ENCODE peak calls at places on chromosomes 11 and 22, in nine cellular contexts. O is ovary, Q is AG09309, M is OCI-LY7, R is AG04450, P is psoas muscle, Z is heart right ventricle, C is foreskin fibroblast, U is fibroblast of lung. A is an unnamed sample.

GRCh38 chr11:111426615-111427014 is 47.5 kb upstream of the POU2AF1 start:
- DNase-seq in P (no peak), Q (no peak), Z (no peak), C (no peak), U (no peak), O (no peak), M (no peak), R (no peak), A (no peak)

GRCh38 chr22:16915711-16916110 is 90.5 kb upstream of the XKR3 start:
- DNase-seq in C (no peak), M (peak; percentile 53), Z (no peak), R (no peak), Q (no peak), U (no peak), P (no peak), O (no peak), A (no peak)

GRCh38 chr11:123069878-123070821 is 8.2 kb upstream of the HSPA8 start:
- DNase-seq in Z (no peak), C (no peak), P (no peak), Q (no peak), R (no peak), U (no peak), M (peak; percentile 62), O (no peak), A (no peak)

GRCh38 chr11:78323356-78323755 is 94.3 kb downstream of the GAB2 start:
- DNase-seq in Q (no peak), R (no peak), P (no peak), C (no peak), Z (no peak), M (no peak), U (no peak), O (no peak), A (no peak)

GRCh38 chr11:35491231-35491871 is 34.1 kb downstream of the PAMR1 start:
- DNase-seq in Z (no peak), Q (peak; percentile 94), U (peak; percentile 98), M (no peak), P (no peak), O (no peak), R (peak; percentile 83), C (peak; percentile 64), A (peak; percentile 85)

GRCh38 chr22:32706149-32706548 is 95.4 kb upstream of the TIMP3 start:
- DNase-seq in Z (no peak), C (no peak), R (no peak), U (no peak), Q (no peak), O (no peak), M (peak; percentile 32), P (no peak), A (no peak)

GRCh38 chr11:123251656-123252344 is 56.8 kb upstream of the CLMP start:
- DNase-seq in P (peak; percentile 79), U (no peak), C (peak; percentile 60), O (peak; percentile 74), Z (peak; percentile 70), R (no peak), Q (no peak), M (no peak), A (no peak)

GRCh38 chr11:111548542-111548941 is 8.0 kb downstream of the LAYN start:
- DNase-seq in U (no peak), M (no peak), C (no peak), R (no peak), Z (no peak), O (no peak), Q (no peak), P (no peak), A (no peak)

GRCh38 chr11:5280582-5281102 is 10.9 kb upstream of the HBE1 start:
- DNase-seq in C (peak; percentile 100), Z (peak; percentile 16), O (peak; percentile 62), U (peak; percentile 98), P (peak; percentile 66), M (peak; percentile 3), R (peak; percentile 99), Q (peak; percentile 94), A (peak; percentile 100)

GRCh38 chr11:16293204-16293681 is 63.1 kb downstream of the SOX6 start:
- DNase-seq in C (no peak), R (peak; percentile 27), Q (no peak), O (no peak), U (peak; percentile 55), P (no peak), M (no peak), Z (no peak), A (peak; percentile 4)

GRCh38 chr22:25013634-25014033 is 61.1 kb downstream of the KIAA1671 start:
- DNase-seq in U (no peak), O (no peak), P (no peak), C (no peak), R (no peak), Z (no peak), Q (no peak), M (no peak), A (no peak)

GRCh38 chr11:43947815-43948214 is 5.4 kb downstream of the C11orf96 start:
- DNase-seq in O (peak; percentile 42), M (no peak), U (no peak), C (no peak), P (no peak), Q (no peak), R (no peak), Z (no peak), A (no peak)

GRCh38 chr11:73340164-73340563 is 32.1 kb downstream of the ARHGEF17 start:
- DNase-seq in R (no peak), Z (no peak), C (no peak), M (no peak), P (no peak), O (no peak), Q (no peak), U (no peak), A (no peak)

GRCh38 chr11:134245434-134245833 is 7.7 kb downstream of the THYN1 start:
- DNase-seq in Q (no peak), U (no peak), M (no peak), Z (no peak), O (no peak), R (no peak), C (no peak), P (no peak), A (no peak)

GRCh38 chr22:50062509-50063135 is 4.5 kb upstream of the TTLL8 start:
- DNase-seq in C (no peak), M (no peak), Q (no peak), P (no peak), Z (no peak), O (no peak), U (no peak), R (no peak), A (no peak)

GRCh38 chr22:39220897-39221850 is 23.6 kb downstream of the PDGFB start:
- DNase-seq in U (peak; percentile 25), P (no peak), C (peak; percentile 37), R (no peak), O (no peak), M (no peak), Q (peak; percentile 33), Z (no peak), A (no peak)
- H3K4me3 ChIP-seq in U (no peak overlapping the region), P (no peak overlapping the region), C (no peak overlapping the region), R (no peak overlapping the region), O (no peak overlapping the region), M (no peak overlapping the region), Q (no peak overlapping the region), Z (no peak overlapping the region), A (no peak overlapping the region)

GRCh38 chr11:124763156-124763947 is 1.3 kb upstream of the ESAM start:
- DNase-seq in Z (peak; percentile 88), M (peak; percentile 86), U (peak; percentile 50), Q (no peak), P (peak; percentile 92), C (peak; percentile 56), O (peak; percentile 86), R (no peak), A (peak; percentile 63)
- TF ChIP-seq CTCF in Z (peak; percentile 79), M (peak; percentile 79), U (peak; percentile 80), Q (peak; percentile 85), P (peak; percentile 74), C (peak; percentile 67), O (peak; percentile 38), R (peak; percentile 85), A (peak; percentile 87)

DNA sequence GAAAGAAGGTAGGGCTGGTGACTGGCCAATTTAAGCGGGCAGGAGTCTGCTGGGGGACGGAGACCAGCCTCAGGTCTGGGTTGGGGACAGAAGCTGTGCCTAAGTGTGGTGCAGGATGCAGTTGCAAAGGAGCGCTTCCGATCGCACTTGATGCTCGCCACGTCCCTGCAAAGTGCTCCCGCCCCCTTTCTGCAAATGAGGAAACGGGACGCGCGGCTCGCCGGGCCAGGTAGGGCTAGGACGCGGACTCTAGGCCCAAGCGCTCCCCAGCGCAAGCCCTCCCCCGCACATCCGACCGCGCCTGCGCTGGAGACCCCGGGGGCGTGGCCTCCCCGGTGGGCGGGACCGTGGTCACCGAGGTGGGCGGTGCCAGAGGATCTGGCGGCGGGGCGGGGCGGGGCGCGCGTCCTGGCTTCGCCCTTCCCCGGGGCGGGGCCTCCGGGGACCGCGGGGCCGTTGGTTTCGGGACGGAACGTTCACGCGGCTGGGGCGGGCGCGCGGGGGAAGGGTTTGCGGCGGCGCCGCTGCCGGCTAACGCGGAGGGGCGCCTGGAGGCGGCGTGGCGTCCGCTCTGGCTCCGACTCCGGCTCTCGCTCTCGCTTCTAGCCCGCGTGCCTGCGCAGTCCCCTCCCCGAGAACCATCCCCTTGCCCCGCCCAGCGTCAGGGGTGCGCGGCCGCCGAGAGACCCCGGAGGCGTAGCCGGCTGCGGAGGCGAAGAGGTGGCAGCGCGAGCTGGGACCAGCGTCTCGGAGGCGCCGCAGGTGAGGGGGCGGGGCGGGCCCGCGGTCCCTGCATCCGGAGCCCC is at the start of gene FAM118A:
- DNase-seq in M (peak; percentile 95), O (peak; percentile 99), U (peak; percentile 82), P (peak; percentile 96), Z (peak; percentile 96), C (peak; percentile 90), R (peak; percentile 74), Q (peak; percentile 38), A (peak; percentile 78)
- H3K4me3 ChIP-seq in M (peak within 1 kb of the TSS; percentile 99), O (peak within 1 kb of the TSS; percentile 72), U (peak within 1 kb of the TSS; percentile 71), P (peak within 1 kb of the TSS; percentile 99), Z (peak within 1 kb of the TSS; percentile 88), C (peak within 1 kb of the TSS; percentile 92), R (peak within 1 kb of the TSS; percentile 78), Q (peak within 1 kb of the TSS; percentile 95), A (peak within 1 kb of the TSS; percentile 73)

GRCh38 chr11:87740513-87740912 is 434.7 kb downstream of the RAB38 start:
- DNase-seq in R (no peak), M (no peak), O (no peak), Z (no peak), Q (no peak), C (no peak), U (peak; percentile 16), P (no peak), A (no peak)

GRCh38 chr11:87740968-87741367 is 434.3 kb downstream of the RAB38 start:
- DNase-seq in M (no peak), C (no peak), P (no peak), Q (no peak), U (no peak), Z (no peak), O (no peak), R (no peak), A (no peak)

GRCh38 chr11:87739766-87740165 is 435.5 kb downstream of the RAB38 start:
- DNase-seq in P (no peak), M (no peak), Q (no peak), O (no peak), C (no peak), Z (no peak), R (no peak), U (peak; percentile 63), A (no peak)

GRCh38 chr11:87743002-87743401 is 432.2 kb downstream of the RAB38 start:
- DNase-seq in R (no peak), Q (no peak), Z (no peak), C (no peak), O (no peak), M (no peak), U (no peak), P (no peak), A (no peak)
- TF ChIP-seq CTCF in R (no peak), Q (peak; percentile 16), Z (no peak), C (no peak), O (no peak), M (peak; percentile 59), U (no peak), P (peak; percentile 35), A (peak; percentile 44)

A was measured in brain microvascular endothelial cell.